ENCODE peak calls at places on chromosomes 11 and 22, in five cellular contexts. One of them, this sample, is unnamed.

GRCh38 chr11:44309483-44310197 is at the start of gene ALX4:
- DNase-seq in cardiac fibroblast: no peak
- DNase-seq in cardiac muscle cell: peak
- DNase-seq in fibroblast of lung: peak
- DNase-seq in bronchial epithelial cell: no peak
- DNase-seq in this sample: peak

GRCh38 chr11:88656960-88657738 is 319.6 kb upstream of the CTSC start:
- DNase-seq in cardiac muscle cell: no peak
- DNase-seq in fibroblast of lung: no peak
- DNase-seq in cardiac fibroblast: peak
- DNase-seq in bronchial epithelial cell: peak
- DNase-seq in this sample: no peak

GRCh38 chr22:31956360-31956759 is 12.0 kb downstream of the YWHAH start:
- DNase-seq in bronchial epithelial cell: no peak
- DNase-seq in cardiac fibroblast: no peak
- DNase-seq in fibroblast of lung: no peak
- DNase-seq in cardiac muscle cell: no peak
- DNase-seq in this sample: no peak

GRCh38 chr11:45922425-45923082 is at the start of gene LARGE2:
- DNase-seq in bronchial epithelial cell: no peak
- DNase-seq in cardiac fibroblast: no peak
- DNase-seq in cardiac muscle cell: peak
- DNase-seq in fibroblast of lung: no peak
- DNase-seq in this sample: no peak

GRCh38 chr11:117417342-117417741 is 89.7 kb downstream of the CEP164 start:
- DNase-seq in bronchial epithelial cell: no peak
- DNase-seq in cardiac fibroblast: no peak
- DNase-seq in fibroblast of lung: no peak
- DNase-seq in cardiac muscle cell: no peak
- DNase-seq in this sample: no peak

GRCh38 chr11:68691402-68691784 is 7.0 kb downstream of the GAL start:
- DNase-seq in cardiac muscle cell: no peak
- DNase-seq in fibroblast of lung: no peak
- DNase-seq in cardiac fibroblast: no peak
- DNase-seq in bronchial epithelial cell: no peak
- DNase-seq in this sample: no peak

GRCh38 chr11:84714316-84714780 is 912.8 kb downstream of the DLG2 start:
- DNase-seq in fibroblast of lung: peak
- DNase-seq in cardiac muscle cell: peak
- DNase-seq in cardiac fibroblast: peak
- DNase-seq in bronchial epithelial cell: peak
- DNase-seq in this sample: peak

GRCh38 chr22:40178417-40179409 is 988 bp downstream of the TNRC6B start:
- DNase-seq in bronchial epithelial cell: peak
- DNase-seq in cardiac muscle cell: peak
- DNase-seq in fibroblast of lung: peak
- DNase-seq in cardiac fibroblast: peak
- DNase-seq in this sample: peak

GRCh38 chr11:79062814-79063762 is 377.7 kb downstream of the TENM4 start:
- DNase-seq in fibroblast of lung: no peak
- DNase-seq in cardiac muscle cell: peak
- DNase-seq in cardiac fibroblast: peak
- DNase-seq in bronchial epithelial cell: peak
- DNase-seq in this sample: no peak

GRCh38 chr11:68503281-68503687 is 42.7 kb downstream of the PPP6R3 start:
- DNase-seq in bronchial epithelial cell: no peak
- DNase-seq in cardiac fibroblast: peak
- DNase-seq in cardiac muscle cell: no peak
- DNase-seq in fibroblast of lung: no peak
- DNase-seq in this sample: peak

GRCh38 chr22:28015676-28016601 is 96.9 kb upstream of the PITPNB start:
- DNase-seq in fibroblast of lung: no peak
- DNase-seq in cardiac muscle cell: peak
- DNase-seq in cardiac fibroblast: peak
- DNase-seq in bronchial epithelial cell: no peak
- DNase-seq in this sample: peak

GRCh38 chr11:75239551-75240290 is 853 bp upstream of the TPBGL start:
- DNase-seq in bronchial epithelial cell: no peak
- DNase-seq in cardiac muscle cell: no peak
- DNase-seq in fibroblast of lung: no peak
- DNase-seq in cardiac fibroblast: no peak
- DNase-seq in this sample: no peak

GRCh38 chr11:11075515-11076171 is 217.8 kb upstream of the ZBED5 start:
- DNase-seq in bronchial epithelial cell: no peak
- DNase-seq in fibroblast of lung: no peak
- DNase-seq in cardiac fibroblast: no peak
- DNase-seq in cardiac muscle cell: peak
- DNase-seq in this sample: no peak

GRCh38 chr11:104899226-104899625 is 966 bp upstream of the CASP12 start:
- DNase-seq in cardiac muscle cell: no peak
- DNase-seq in fibroblast of lung: no peak
- DNase-seq in bronchial epithelial cell: no peak
- DNase-seq in cardiac fibroblast: no peak
- DNase-seq in this sample: no peak

DNA sequence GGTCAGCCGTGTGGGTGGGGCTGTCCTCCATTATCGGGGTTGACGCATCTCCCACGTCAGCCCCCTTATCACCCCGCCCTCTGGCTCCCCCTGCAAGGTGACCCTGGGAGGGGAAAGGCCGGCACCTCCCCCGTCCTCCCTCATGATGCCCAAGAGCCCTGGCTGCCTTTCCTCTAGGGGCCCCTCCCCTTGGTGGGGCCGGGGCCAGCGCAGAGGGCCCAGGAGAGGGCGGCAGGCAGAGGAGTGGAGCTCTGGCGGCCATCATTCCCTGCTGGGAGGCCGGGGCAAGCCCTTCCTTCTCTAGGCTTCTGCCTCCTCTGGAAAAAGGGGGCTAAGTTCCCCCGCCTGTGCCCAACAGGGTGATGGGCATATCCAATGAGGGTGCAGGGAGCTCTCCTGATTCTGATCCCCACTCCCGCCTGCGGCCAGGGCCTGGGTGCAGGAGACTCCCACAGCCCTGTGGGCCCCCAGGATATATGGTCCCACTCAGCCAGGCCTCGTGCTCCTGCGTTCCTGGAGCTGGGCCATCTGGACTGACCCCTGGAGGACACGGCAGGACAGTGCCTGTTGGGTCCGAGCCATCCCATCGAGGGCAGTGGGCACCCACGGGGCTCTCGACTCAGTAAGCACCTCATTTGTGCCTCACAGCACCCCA is 12.3 kb downstream of the MYRF start:
- DNase-seq in cardiac fibroblast: peak
- DNase-seq in bronchial epithelial cell: no peak
- DNase-seq in cardiac muscle cell: peak
- DNase-seq in fibroblast of lung: no peak
- DNase-seq in this sample: no peak
- TF ChIP-seq CTCF in cardiac fibroblast: no peak
- TF ChIP-seq CTCF in bronchial epithelial cell: no peak
- TF ChIP-seq CTCF in cardiac muscle cell: no peak
- TF ChIP-seq CTCF in fibroblast of lung: no peak
- TF ChIP-seq CTCF in this sample: no peak

GRCh38 chr11:31817054-31817620 is 6.0 kb upstream of the PAX6 start:
- DNase-seq in cardiac muscle cell: no peak
- DNase-seq in fibroblast of lung: peak
- DNase-seq in cardiac fibroblast: no peak
- DNase-seq in bronchial epithelial cell: no peak
- DNase-seq in this sample: no peak
- H3K4me3 ChIP-seq in cardiac muscle cell: no peak
- H3K4me3 ChIP-seq in fibroblast of lung: no peak
- H3K4me3 ChIP-seq in cardiac fibroblast: no peak
- H3K4me3 ChIP-seq in bronchial epithelial cell: no peak
- H3K4me3 ChIP-seq in this sample: peak

GRCh38 chr11:61617515-61617914 is 36.6 kb upstream of the SYT7 start:
- DNase-seq in bronchial epithelial cell: no peak
- DNase-seq in cardiac fibroblast: no peak
- DNase-seq in cardiac muscle cell: no peak
- DNase-seq in fibroblast of lung: peak
- DNase-seq in this sample: no peak
- TF ChIP-seq CTCF in bronchial epithelial cell: no peak
- TF ChIP-seq CTCF in cardiac fibroblast: peak
- TF ChIP-seq CTCF in cardiac muscle cell: peak
- TF ChIP-seq CTCF in fibroblast of lung: no peak
- TF ChIP-seq CTCF in this sample: peak

GRCh38 chr11:112963368-112963955 is 2.2 kb downstream of the NCAM1 start:
- DNase-seq in cardiac fibroblast: no peak
- DNase-seq in cardiac muscle cell: peak
- DNase-seq in fibroblast of lung: no peak
- DNase-seq in bronchial epithelial cell: no peak
- DNase-seq in this sample: no peak
- H3K4me3 ChIP-seq in cardiac fibroblast: peak
- H3K4me3 ChIP-seq in cardiac muscle cell: peak
- H3K4me3 ChIP-seq in fibroblast of lung: peak
- H3K4me3 ChIP-seq in bronchial epithelial cell: no peak
- H3K4me3 ChIP-seq in this sample: peak

DNA sequence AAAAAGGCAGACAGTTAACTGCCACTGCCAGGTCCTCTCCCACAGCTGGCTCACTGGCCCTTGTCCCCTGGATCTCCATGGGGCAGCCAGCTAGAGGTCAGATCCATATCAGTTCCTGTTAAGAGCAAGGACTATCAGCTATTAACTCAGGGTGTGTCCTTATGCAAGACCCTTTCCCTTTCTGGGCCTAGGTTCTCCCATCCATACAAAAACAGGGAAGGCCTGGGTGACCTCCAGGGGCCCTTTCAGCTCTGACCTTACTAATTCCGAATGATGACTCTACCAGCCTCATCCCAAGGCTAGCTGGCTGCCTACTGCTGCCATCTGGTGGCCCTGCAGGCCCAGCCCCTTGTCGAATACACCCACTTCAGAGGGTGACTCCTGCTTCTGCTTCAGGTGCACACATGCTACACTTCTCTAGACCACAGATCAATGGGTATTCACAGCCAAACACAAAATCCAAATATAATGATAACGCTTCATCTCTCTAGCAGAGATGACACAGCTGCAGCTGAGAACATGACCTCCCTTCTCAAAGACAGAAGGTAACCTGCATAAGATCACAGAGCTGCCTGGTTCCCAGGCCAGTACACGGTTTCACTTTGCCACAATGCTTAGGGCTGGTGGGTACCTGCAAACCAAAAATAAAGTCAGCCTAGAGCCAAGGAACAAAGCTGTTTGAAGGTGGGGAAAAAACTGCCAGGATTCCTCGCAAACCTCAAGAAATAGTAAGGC is 34.1 kb downstream of the SERGEF start:
- DNase-seq in cardiac fibroblast: peak
- DNase-seq in cardiac muscle cell: peak
- DNase-seq in fibroblast of lung: peak
- DNase-seq in bronchial epithelial cell: peak
- DNase-seq in this sample: peak
- TF ChIP-seq CTCF in cardiac fibroblast: peak
- TF ChIP-seq CTCF in cardiac muscle cell: peak
- TF ChIP-seq CTCF in fibroblast of lung: peak
- TF ChIP-seq CTCF in bronchial epithelial cell: peak
- TF ChIP-seq CTCF in this sample: peak